ENCODE peak calls at places on chromosome 9, in ten cellular contexts. A is neuronal stem cell; R is stomach; B is heart right ventricle; C is CD8-positive, alpha-beta T cell; L is IMR-90; G is effector memory CD4-positive, alpha-beta T cell; V is upper lobe of left lung; P is heart left ventricle; O is Panc1. E is an unnamed sample. For H3K9me3, the result is how much of the 10 kb centered on the place peaks cover.

GRCh38 chr9:15135167-15135792 is 171.7 kb downstream of the TTC39B start:
- DNase-seq in B (peak), L (peak), V (no peak), A (peak), R (peak), C (no peak), G (no peak), P (no peak), O (no peak), E (peak)

GRCh38 chr9:78806492-78807160 is 509.7 kb downstream of the PSAT1 start:
- DNase-seq in B (no peak), R (no peak), C (no peak), V (no peak), O (no peak), A (peak), P (no peak), G (no peak), L (peak), E (no peak)

GRCh38 chr9:19550009-19550408 is 141.2 kb downstream of the ACER2 start:
- DNase-seq in B (no peak), G (no peak), P (no peak), L (no peak), V (no peak), C (no peak), A (no peak), R (no peak), O (no peak), E (no peak)

GRCh38 chr9:101582593-101582992 is 12.2 kb downstream of the PPP3R2 start:
- DNase-seq in C (no peak), G (no peak), V (no peak), A (no peak), B (no peak), R (no peak), L (peak), O (no peak), P (no peak), E (no peak)

GRCh38 chr9:98045234-98046160 is 11.0 kb upstream of the NANS start:
- DNase-seq in C (no peak), V (no peak), G (peak), P (no peak), A (no peak), L (no peak), R (no peak), O (no peak), B (no peak), E (peak)

GRCh38 chr9:116576386-116576785 is 110.7 kb upstream of the TRIM32 start:
- DNase-seq in L (no peak), C (no peak), V (no peak), A (no peak), G (no peak), R (no peak), B (no peak), O (no peak), P (no peak), E (no peak)

GRCh38 chr9:78371981-78372380 is 75.1 kb downstream of the PSAT1 start:
- DNase-seq in R (no peak), C (no peak), V (no peak), L (no peak), G (no peak), A (no peak), P (no peak), O (no peak), B (no peak), E (no peak)

GRCh38 chr9:129602598-129603415 is 18.1 kb downstream of the C9orf50 start:
- DNase-seq in V (no peak), R (no peak), P (no peak), G (no peak), L (no peak), C (no peak), A (no peak), B (no peak), O (no peak), E (no peak)

GRCh38 chr9:126440938-126441337 is 114.3 kb downstream of the MVB12B start:
- DNase-seq in G (no peak), L (no peak), R (no peak), V (no peak), A (peak), C (no peak), B (no peak), O (no peak), P (no peak), E (no peak)

GRCh38 chr9:78967557-78968212 is 604.1 kb upstream of the TLE4 start:
- DNase-seq in L (peak), V (no peak), C (no peak), P (no peak), A (no peak), O (no peak), G (no peak), R (no peak), B (no peak), E (no peak)

GRCh38 chr9:93828331-93829097 is 126.6 kb downstream of the BARX1 start:
- DNase-seq in R (no peak), A (no peak), V (peak), G (no peak), P (peak), L (no peak), O (no peak), B (no peak), C (no peak), E (no peak)

GRCh38 chr9:110115341-110115820 is 92.6 kb downstream of the C9orf152 start:
- DNase-seq in V (no peak), B (peak), A (no peak), L (peak), G (no peak), C (no peak), P (no peak), R (no peak), O (no peak), E (no peak)

GRCh38 chr9:110114086-110114887 is 93.7 kb downstream of the C9orf152 start:
- DNase-seq in V (no peak), B (no peak), L (peak), C (no peak), A (no peak), P (no peak), R (no peak), G (no peak), O (no peak), E (no peak)

GRCh38 chr9:110111868-110112267 is 96.1 kb downstream of the C9orf152 start:
- DNase-seq in R (no peak), G (no peak), O (no peak), A (no peak), P (no peak), C (no peak), B (no peak), V (no peak), L (no peak), E (no peak)

GRCh38 chr9:110114888-110115259 is 93.1 kb downstream of the C9orf152 start:
- DNase-seq in O (no peak), P (no peak), V (no peak), G (no peak), L (peak), R (no peak), A (no peak), B (peak), C (no peak), E (no peak)

GRCh38 chr9:110112792-110113191 is 95.2 kb downstream of the C9orf152 start:
- DNase-seq in A (no peak), C (no peak), B (no peak), L (no peak), V (no peak), P (no peak), R (no peak), O (no peak), G (no peak), E (no peak)
- H3K27ac ChIP-seq in A (no peak), C (no peak), B (no peak), L (no peak), V (no peak), P (no peak), R (no peak), O (no peak), G (no peak), E (no peak)

GRCh38 chr9:135209136-135209535 is 121.7 kb downstream of the OLFM1 start:
- DNase-seq in B (no peak), G (no peak), R (no peak), A (no peak), C (no peak), O (no peak), P (peak), V (no peak), L (no peak), E (no peak)
- H3K9me3 ChIP-seq in B (under half), G (under half), R (under half), A (under half), C (under half), O (under half), P (under half), V (under half), L (under half), E (under half)

GRCh38 chr9:121597693-121598166 is 53.7 kb upstream of the DAB2IP start:
- DNase-seq in A (no peak), L (no peak), V (no peak), C (no peak), O (no peak), P (no peak), G (no peak), R (no peak), B (no peak), E (no peak)
- H3K27ac ChIP-seq in A (peak), L (peak), V (peak), C (no peak), O (no peak), P (peak), G (no peak), R (peak), B (peak), E (no peak)

GRCh38 chr9:21841133-21841532 is 38.7 kb downstream of the MTAP start:
- DNase-seq in C (no peak), A (no peak), P (no peak), R (no peak), B (no peak), V (no peak), O (no peak), G (no peak), L (no peak), E (no peak)
- H3K9me3 ChIP-seq in C (under half), A (half or more), P (under half), R (under half), B (under half), V (under half), O (under half), G (under half), L (under half), E (under half)

DNA sequence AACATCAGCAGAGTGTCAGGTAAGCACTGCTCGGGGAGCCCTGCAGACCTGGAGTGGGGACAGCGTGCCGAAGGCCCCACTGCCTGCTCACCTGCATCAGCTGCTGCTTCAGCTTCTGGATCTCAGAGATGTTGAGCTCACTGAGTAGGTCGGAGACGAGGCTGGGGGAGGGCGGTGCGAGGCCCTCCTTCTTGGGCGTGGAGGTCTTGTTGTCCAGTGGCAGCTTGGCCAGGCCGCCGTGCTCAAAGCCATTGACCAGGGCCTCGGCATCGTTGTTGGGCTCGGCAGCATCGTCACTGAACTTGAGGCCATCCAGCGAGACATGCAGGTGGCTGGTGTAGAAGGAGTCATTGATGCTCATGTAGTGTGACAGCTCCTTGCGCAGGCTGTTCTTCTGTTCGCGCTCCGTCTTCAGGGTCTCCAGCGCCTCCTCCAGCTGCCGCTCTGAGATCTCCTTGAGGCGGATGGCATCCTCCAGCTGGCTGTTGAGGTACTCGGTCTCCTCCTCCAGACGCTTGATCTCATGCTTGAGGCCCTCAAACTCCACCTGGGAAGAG is 44.3 kb downstream of the BICD2 start:
- DNase-seq in R (no peak), L (no peak), P (no peak), C (no peak), G (no peak), V (peak), O (no peak), B (no peak), A (no peak), E (no peak)
- H3K27ac ChIP-seq in R (no peak), L (no peak), P (no peak), C (no peak), G (no peak), V (no peak), O (no peak), B (no peak), A (no peak), E (no peak)

GRCh38 chr9:111548623-111549022 is 23.6 kb downstream of the ZNF483 start:
- DNase-seq in L (no peak), G (no peak), V (no peak), B (no peak), C (no peak), O (no peak), A (no peak), P (no peak), R (no peak), E (no peak)

DNA sequence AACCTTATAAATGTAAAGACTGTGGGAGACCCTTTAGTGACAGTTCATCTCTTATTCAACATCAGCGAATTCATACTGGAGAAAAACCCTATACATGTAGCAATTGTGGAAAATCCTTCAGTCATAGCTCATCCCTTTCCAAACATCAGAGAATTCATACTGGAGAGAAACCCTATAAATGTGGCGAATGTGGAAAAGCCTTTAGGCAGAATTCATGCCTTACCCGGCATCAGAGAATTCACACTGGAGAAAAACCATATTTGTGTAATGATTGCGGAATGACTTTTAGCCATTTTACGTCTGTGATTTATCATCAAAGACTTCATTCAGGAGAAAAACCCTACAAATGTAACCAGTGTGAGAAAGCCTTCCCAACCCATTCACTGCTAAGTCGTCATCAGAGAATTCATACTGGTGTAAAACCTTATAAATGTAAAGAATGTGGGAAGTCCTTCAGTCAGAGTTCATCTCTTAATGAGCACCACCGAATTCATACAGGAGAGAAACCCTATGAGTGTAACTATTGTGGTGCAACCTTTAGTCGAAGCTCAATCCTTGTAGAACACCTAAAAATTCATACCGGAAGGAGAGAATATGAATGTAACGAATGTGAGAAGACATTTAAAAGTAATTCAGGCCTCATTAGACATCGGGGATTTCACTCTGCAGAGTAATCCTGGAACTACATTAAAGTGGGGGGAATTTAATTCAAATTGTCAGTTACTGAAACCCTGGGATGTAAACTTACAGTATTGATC is 17.7 kb downstream of the ZNF483 start:
- DNase-seq in R (no peak), V (no peak), L (no peak), A (no peak), G (no peak), C (no peak), B (no peak), P (no peak), O (no peak), E (no peak)
- H3K9me3 ChIP-seq in R (half or more), V (half or more), L (half or more), A (half or more), G (half or more), C (half or more), B (under half), P (under half), O (half or more), E (half or more)

DNA sequence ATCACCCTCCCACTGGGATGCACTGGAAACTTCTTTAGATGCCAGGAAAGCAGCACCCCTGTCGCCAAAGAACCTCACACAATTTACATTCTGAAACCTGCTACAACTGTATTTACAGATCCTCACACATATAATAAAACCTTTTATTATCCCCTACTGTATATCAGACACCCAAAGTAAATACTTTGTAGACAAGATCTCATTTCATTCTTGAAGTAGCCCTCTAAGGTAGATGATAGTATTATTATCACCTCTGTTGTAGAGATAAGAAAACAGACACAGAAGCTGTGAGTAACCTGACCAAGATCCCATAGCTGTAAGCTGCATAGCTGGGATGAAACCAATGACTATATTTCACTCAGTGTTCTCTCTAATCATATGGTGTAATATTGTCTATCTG is 1.9 kb upstream of the BSPRY start:
- DNase-seq in R (no peak), P (no peak), O (no peak), C (no peak), A (no peak), L (no peak), G (no peak), V (no peak), B (no peak), E (no peak)
- H3K27ac ChIP-seq in R (no peak), P (no peak), O (no peak), C (no peak), A (no peak), L (no peak), G (no peak), V (no peak), B (no peak), E (no peak)

GRCh38 chr9:40928803-40929487 is 199.5 kb downstream of the FOXD4L6 start:
- DNase-seq in R (no peak), O (no peak), A (no peak), C (no peak), V (no peak), L (no peak), B (no peak), P (no peak), G (no peak), E (no peak)
- H3K9me3 ChIP-seq in R (half or more), O (under half), A (under half), C (half or more), V (half or more), L (half or more), B (under half), P (under half), G (half or more), E (under half)